ENCODE peak calls at places on chromosomes 16 and 17, in ten cellular contexts. One of them, this sample, is unnamed.

GRCh38 chr16:75614247-75614897 is 8.7 kb downstream of the ADAT1 start:
- DNase-seq in epithelial cell of prostate: no peak
- DNase-seq in aorta: no peak
- DNase-seq in cardiac muscle cell: peak
- DNase-seq in AG04450: no peak
- DNase-seq in sigmoid colon: no peak
- DNase-seq in heart right ventricle: no peak
- DNase-seq in fibroblast of lung: peak
- DNase-seq in left ventricle myocardium inferior: no peak
- DNase-seq in transverse colon: no peak
- DNase-seq in this sample: no peak

GRCh38 chr16:56848955-56849689 is 15.9 kb upstream of the SLC12A3 start:
- DNase-seq in epithelial cell of prostate: no peak
- DNase-seq in aorta: peak
- DNase-seq in cardiac muscle cell: peak
- DNase-seq in AG04450: no peak
- DNase-seq in sigmoid colon: no peak
- DNase-seq in heart right ventricle: no peak
- DNase-seq in fibroblast of lung: peak
- DNase-seq in left ventricle myocardium inferior: no peak
- DNase-seq in transverse colon: no peak
- DNase-seq in this sample: no peak

GRCh38 chr17:41977991-41978390 is 11.4 kb downstream of the CNP start:
- DNase-seq in epithelial cell of prostate: no peak
- DNase-seq in aorta: peak
- DNase-seq in cardiac muscle cell: no peak
- DNase-seq in AG04450: no peak
- DNase-seq in sigmoid colon: no peak
- DNase-seq in heart right ventricle: no peak
- DNase-seq in fibroblast of lung: no peak
- DNase-seq in left ventricle myocardium inferior: no peak
- DNase-seq in transverse colon: no peak
- DNase-seq in this sample: no peak

GRCh38 chr16:55944377-55944802 is 69.2 kb upstream of the CES5A start:
- DNase-seq in epithelial cell of prostate: no peak
- DNase-seq in aorta: peak
- DNase-seq in cardiac muscle cell: peak
- DNase-seq in AG04450: peak
- DNase-seq in sigmoid colon: peak
- DNase-seq in heart right ventricle: peak
- DNase-seq in fibroblast of lung: peak
- DNase-seq in left ventricle myocardium inferior: peak
- DNase-seq in transverse colon: peak
- DNase-seq in this sample: peak

GRCh38 chr16:50123417-50123816 is 29.7 kb upstream of the TENT4B start:
- DNase-seq in epithelial cell of prostate: no peak
- DNase-seq in aorta: no peak
- DNase-seq in cardiac muscle cell: no peak
- DNase-seq in AG04450: no peak
- DNase-seq in sigmoid colon: no peak
- DNase-seq in heart right ventricle: no peak
- DNase-seq in fibroblast of lung: no peak
- DNase-seq in left ventricle myocardium inferior: no peak
- DNase-seq in transverse colon: no peak
- DNase-seq in this sample: no peak

GRCh38 chr17:80025140-80025539 is 10.5 kb downstream of the TBC1D16 start:
- DNase-seq in epithelial cell of prostate: peak
- DNase-seq in aorta: peak
- DNase-seq in cardiac muscle cell: no peak
- DNase-seq in AG04450: no peak
- DNase-seq in sigmoid colon: no peak
- DNase-seq in heart right ventricle: no peak
- DNase-seq in fibroblast of lung: no peak
- DNase-seq in left ventricle myocardium inferior: no peak
- DNase-seq in transverse colon: peak
- DNase-seq in this sample: no peak

GRCh38 chr16:72455743-72456659 is 284.0 kb upstream of the PMFBP1 start:
- DNase-seq in epithelial cell of prostate: no peak
- DNase-seq in aorta: no peak
- DNase-seq in cardiac muscle cell: peak
- DNase-seq in AG04450: no peak
- DNase-seq in sigmoid colon: no peak
- DNase-seq in heart right ventricle: no peak
- DNase-seq in fibroblast of lung: no peak
- DNase-seq in left ventricle myocardium inferior: no peak
- DNase-seq in transverse colon: peak
- DNase-seq in this sample: no peak

GRCh38 chr17:37107406-37108083 is 158.8 kb downstream of the AATF start:
- DNase-seq in epithelial cell of prostate: peak
- DNase-seq in aorta: peak
- DNase-seq in cardiac muscle cell: peak
- DNase-seq in AG04450: no peak
- DNase-seq in sigmoid colon: peak
- DNase-seq in heart right ventricle: peak
- DNase-seq in fibroblast of lung: peak
- DNase-seq in left ventricle myocardium inferior: peak
- DNase-seq in transverse colon: no peak
- DNase-seq in this sample: peak

GRCh38 chr16:87849419-87850008 is 19.8 kb downstream of the SLC7A5 start:
- DNase-seq in epithelial cell of prostate: no peak
- DNase-seq in aorta: no peak
- DNase-seq in cardiac muscle cell: no peak
- DNase-seq in AG04450: no peak
- DNase-seq in sigmoid colon: no peak
- DNase-seq in heart right ventricle: no peak
- DNase-seq in fibroblast of lung: no peak
- DNase-seq in left ventricle myocardium inferior: no peak
- DNase-seq in transverse colon: no peak
- DNase-seq in this sample: no peak

GRCh38 chr16:5044011-5044540 is 10.3 kb upstream of the NAGPA start:
- DNase-seq in epithelial cell of prostate: no peak
- DNase-seq in aorta: peak
- DNase-seq in cardiac muscle cell: no peak
- DNase-seq in AG04450: no peak
- DNase-seq in sigmoid colon: peak
- DNase-seq in heart right ventricle: no peak
- DNase-seq in fibroblast of lung: no peak
- DNase-seq in left ventricle myocardium inferior: no peak
- DNase-seq in transverse colon: no peak
- DNase-seq in this sample: no peak

GRCh38 chr16:5882087-5882661 is 784.6 kb upstream of the EEF2KMT start:
- DNase-seq in epithelial cell of prostate: no peak
- DNase-seq in aorta: no peak
- DNase-seq in cardiac muscle cell: no peak
- DNase-seq in AG04450: no peak
- DNase-seq in sigmoid colon: no peak
- DNase-seq in heart right ventricle: no peak
- DNase-seq in fibroblast of lung: no peak
- DNase-seq in left ventricle myocardium inferior: no peak
- DNase-seq in transverse colon: no peak
- DNase-seq in this sample: no peak

GRCh38 chr17:34598161-34598776 is 18.9 kb downstream of the TMEM132E start:
- DNase-seq in epithelial cell of prostate: no peak
- DNase-seq in aorta: no peak
- DNase-seq in cardiac muscle cell: no peak
- DNase-seq in AG04450: no peak
- DNase-seq in sigmoid colon: no peak
- DNase-seq in heart right ventricle: no peak
- DNase-seq in fibroblast of lung: no peak
- DNase-seq in left ventricle myocardium inferior: no peak
- DNase-seq in transverse colon: no peak
- DNase-seq in this sample: peak

GRCh38 chr16:27426423-27427408 is 24.7 kb downstream of the IL21R start:
- DNase-seq in epithelial cell of prostate: peak
- DNase-seq in aorta: peak
- DNase-seq in cardiac muscle cell: peak
- DNase-seq in AG04450: peak
- DNase-seq in sigmoid colon: peak
- DNase-seq in heart right ventricle: peak
- DNase-seq in fibroblast of lung: peak
- DNase-seq in left ventricle myocardium inferior: no peak
- DNase-seq in transverse colon: peak
- DNase-seq in this sample: no peak

GRCh38 chr17:40499551-40500189 is 1.8 kb downstream of the TNS4 start:
- DNase-seq in epithelial cell of prostate: no peak
- DNase-seq in aorta: peak
- DNase-seq in cardiac muscle cell: peak
- DNase-seq in AG04450: no peak
- DNase-seq in sigmoid colon: peak
- DNase-seq in heart right ventricle: peak
- DNase-seq in fibroblast of lung: peak
- DNase-seq in left ventricle myocardium inferior: peak
- DNase-seq in transverse colon: peak
- DNase-seq in this sample: peak

GRCh38 chr17:67047382-67047781 is 3.0 kb downstream of the CACNG1 start:
- DNase-seq in epithelial cell of prostate: no peak
- DNase-seq in aorta: no peak
- DNase-seq in cardiac muscle cell: no peak
- DNase-seq in AG04450: no peak
- DNase-seq in sigmoid colon: no peak
- DNase-seq in heart right ventricle: no peak
- DNase-seq in fibroblast of lung: no peak
- DNase-seq in left ventricle myocardium inferior: no peak
- DNase-seq in transverse colon: no peak
- DNase-seq in this sample: no peak

GRCh38 chr16:24093049-24093448 is 163.1 kb upstream of the CACNG3 start:
- DNase-seq in epithelial cell of prostate: no peak
- DNase-seq in aorta: no peak
- DNase-seq in cardiac muscle cell: no peak
- DNase-seq in AG04450: no peak
- DNase-seq in sigmoid colon: no peak
- DNase-seq in heart right ventricle: no peak
- DNase-seq in fibroblast of lung: no peak
- DNase-seq in left ventricle myocardium inferior: no peak
- DNase-seq in transverse colon: no peak
- DNase-seq in this sample: no peak
- H3K27ac ChIP-seq in epithelial cell of prostate: no peak
- H3K27ac ChIP-seq in aorta: no peak
- H3K27ac ChIP-seq in cardiac muscle cell: no peak
- H3K27ac ChIP-seq in AG04450: no peak
- H3K27ac ChIP-seq in sigmoid colon: no peak
- H3K27ac ChIP-seq in heart right ventricle: no peak
- H3K27ac ChIP-seq in fibroblast of lung: no peak
- H3K27ac ChIP-seq in left ventricle myocardium inferior: no peak
- H3K27ac ChIP-seq in transverse colon: no peak
- H3K27ac ChIP-seq in this sample: no peak

GRCh38 chr17:81492202-81492601 is 20.4 kb downstream of the ACTG1 start:
- DNase-seq in epithelial cell of prostate: no peak
- DNase-seq in aorta: no peak
- DNase-seq in cardiac muscle cell: no peak
- DNase-seq in AG04450: no peak
- DNase-seq in sigmoid colon: no peak
- DNase-seq in heart right ventricle: no peak
- DNase-seq in fibroblast of lung: no peak
- DNase-seq in left ventricle myocardium inferior: no peak
- DNase-seq in transverse colon: no peak
- DNase-seq in this sample: no peak
- H3K27ac ChIP-seq in epithelial cell of prostate: no peak
- H3K27ac ChIP-seq in aorta: no peak
- H3K27ac ChIP-seq in cardiac muscle cell: no peak
- H3K27ac ChIP-seq in AG04450: no peak
- H3K27ac ChIP-seq in sigmoid colon: no peak
- H3K27ac ChIP-seq in heart right ventricle: no peak
- H3K27ac ChIP-seq in fibroblast of lung: no peak
- H3K27ac ChIP-seq in left ventricle myocardium inferior: no peak
- H3K27ac ChIP-seq in transverse colon: no peak
- H3K27ac ChIP-seq in this sample: no peak

GRCh38 chr16:58125041-58125440 is 4.1 kb downstream of the CFAP20 start:
- DNase-seq in epithelial cell of prostate: no peak
- DNase-seq in aorta: no peak
- DNase-seq in cardiac muscle cell: no peak
- DNase-seq in AG04450: no peak
- DNase-seq in sigmoid colon: no peak
- DNase-seq in heart right ventricle: no peak
- DNase-seq in fibroblast of lung: no peak
- DNase-seq in left ventricle myocardium inferior: no peak
- DNase-seq in transverse colon: no peak
- DNase-seq in this sample: no peak

GRCh38 chr16:58125781-58126335 is 3.3 kb downstream of the CFAP20 start:
- DNase-seq in epithelial cell of prostate: no peak
- DNase-seq in aorta: no peak
- DNase-seq in cardiac muscle cell: no peak
- DNase-seq in AG04450: no peak
- DNase-seq in sigmoid colon: no peak
- DNase-seq in heart right ventricle: no peak
- DNase-seq in fibroblast of lung: no peak
- DNase-seq in left ventricle myocardium inferior: no peak
- DNase-seq in transverse colon: no peak
- DNase-seq in this sample: no peak

GRCh38 chr16:58127634-58128033 is 1.5 kb downstream of the CFAP20 start:
- DNase-seq in epithelial cell of prostate: no peak
- DNase-seq in aorta: no peak
- DNase-seq in cardiac muscle cell: no peak
- DNase-seq in AG04450: no peak
- DNase-seq in sigmoid colon: no peak
- DNase-seq in heart right ventricle: no peak
- DNase-seq in fibroblast of lung: no peak
- DNase-seq in left ventricle myocardium inferior: no peak
- DNase-seq in transverse colon: no peak
- DNase-seq in this sample: no peak

GRCh38 chr16:58127033-58127556 is 2.1 kb downstream of the CFAP20 start:
- DNase-seq in epithelial cell of prostate: no peak
- DNase-seq in aorta: no peak
- DNase-seq in cardiac muscle cell: peak
- DNase-seq in AG04450: no peak
- DNase-seq in sigmoid colon: no peak
- DNase-seq in heart right ventricle: no peak
- DNase-seq in fibroblast of lung: peak
- DNase-seq in left ventricle myocardium inferior: no peak
- DNase-seq in transverse colon: no peak
- DNase-seq in this sample: no peak

GRCh38 chr16:58126451-58126968 is 2.7 kb downstream of the CFAP20 start:
- DNase-seq in epithelial cell of prostate: no peak
- DNase-seq in aorta: no peak
- DNase-seq in cardiac muscle cell: no peak
- DNase-seq in AG04450: no peak
- DNase-seq in sigmoid colon: no peak
- DNase-seq in heart right ventricle: no peak
- DNase-seq in fibroblast of lung: no peak
- DNase-seq in left ventricle myocardium inferior: no peak
- DNase-seq in transverse colon: no peak
- DNase-seq in this sample: no peak
- H3K27ac ChIP-seq in epithelial cell of prostate: no peak
- H3K27ac ChIP-seq in aorta: no peak
- H3K27ac ChIP-seq in cardiac muscle cell: peak
- H3K27ac ChIP-seq in AG04450: no peak
- H3K27ac ChIP-seq in sigmoid colon: peak
- H3K27ac ChIP-seq in heart right ventricle: peak
- H3K27ac ChIP-seq in fibroblast of lung: peak
- H3K27ac ChIP-seq in left ventricle myocardium inferior: peak
- H3K27ac ChIP-seq in transverse colon: peak
- H3K27ac ChIP-seq in this sample: peak

DNA sequence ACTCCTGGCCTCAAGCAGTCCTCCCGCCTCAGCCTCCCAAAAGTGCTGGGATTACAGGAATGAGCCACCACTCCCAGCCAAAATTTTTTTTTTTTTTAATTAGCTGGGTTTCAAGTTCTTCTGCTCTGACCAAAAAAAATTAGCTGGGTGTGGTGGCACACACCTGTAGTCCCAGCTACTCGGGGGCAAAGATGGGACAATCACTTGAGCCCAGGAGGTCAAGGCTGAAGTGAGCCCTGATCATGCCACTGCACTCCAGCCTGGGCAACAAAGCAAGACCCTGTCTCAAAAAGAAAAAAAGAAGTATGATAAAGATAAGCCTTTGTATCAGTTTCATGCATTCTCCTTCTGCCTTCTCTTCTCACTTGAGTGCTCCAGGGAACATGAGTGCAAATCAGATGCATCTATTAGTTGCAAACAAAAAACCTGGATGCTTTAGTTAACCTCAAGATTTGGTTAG is 1.9 kb downstream of the NQO1 start:
- DNase-seq in epithelial cell of prostate: no peak
- DNase-seq in aorta: peak
- DNase-seq in cardiac muscle cell: no peak
- DNase-seq in AG04450: no peak
- DNase-seq in sigmoid colon: no peak
- DNase-seq in heart right ventricle: no peak
- DNase-seq in fibroblast of lung: no peak
- DNase-seq in left ventricle myocardium inferior: no peak
- DNase-seq in transverse colon: no peak
- DNase-seq in this sample: no peak
- H3K27ac ChIP-seq in epithelial cell of prostate: no peak
- H3K27ac ChIP-seq in aorta: no peak
- H3K27ac ChIP-seq in cardiac muscle cell: peak
- H3K27ac ChIP-seq in AG04450: no peak
- H3K27ac ChIP-seq in sigmoid colon: peak
- H3K27ac ChIP-seq in heart right ventricle: peak
- H3K27ac ChIP-seq in fibroblast of lung: no peak
- H3K27ac ChIP-seq in left ventricle myocardium inferior: peak
- H3K27ac ChIP-seq in transverse colon: peak
- H3K27ac ChIP-seq in this sample: no peak